ENCODE peak calls at places on chromosomes 12 and 14, in four cellular contexts. F is ELR, C is NCI-H524, L is iPS DF 19.7. K is an unnamed sample.
A peak's percentile ranks its signal among the peaks of the same experiment; 100 is the strongest.

GRCh38 chr12:109773384-109774011 is 59.7 kb downstream of the TRPV4 start:
- DNase-seq in F (no peak), C (no peak), L (no peak), K (no peak)

GRCh38 chr12:9935026-9935425 is 2.9 kb upstream of the CLEC2A start:
- DNase-seq in F (no peak), C (no peak), L (no peak), K (no peak)

GRCh38 chr14:68165274-68165843 is 345.8 kb downstream of the RAD51B start:
- DNase-seq in F (no peak), C (no peak), L (no peak), K (no peak)

GRCh38 chr12:32828120-32828519 is 68.5 kb downstream of the PKP2 start:
- DNase-seq in F (no peak), C (no peak), L (no peak), K (no peak)

GRCh38 chr14:94547151-94547680 is 14.0 kb upstream of the SERPINA4 start:
- DNase-seq in F (no peak), C (no peak), L (no peak), K (no peak)

GRCh38 chr12:75747572-75747995 is 236.2 kb upstream of the KRR1 start:
- DNase-seq in F (peak; percentile 94), C (peak; percentile 36), L (no peak), K (peak; percentile 92)

GRCh38 chr12:106280101-106280500 is 22.4 kb upstream of the TCP11L2 start:
- DNase-seq in F (no peak), C (no peak), L (no peak), K (no peak)

GRCh38 chr14:76203086-76204001 is 51.6 kb downstream of the GPATCH2L start:
- DNase-seq in F (peak; percentile 97), C (no peak), L (no peak), K (peak; percentile 95)

GRCh38 chr14:61510736-61511557 is 184.4 kb upstream of the HIF1A start:
- DNase-seq in F (no peak), C (peak; percentile 99), L (no peak), K (no peak)

GRCh38 chr14:99908653-99909250 is 115.5 kb downstream of the EML1 start:
- DNase-seq in F (no peak), C (no peak), L (no peak), K (no peak)

K was measured in HCEC 1CT.